ENCODE peak calls at places on chromosomes 4 and X, in six cellular contexts. P, I, R, T, E and V are unnamed samples.

GRCh38 chrX:48893556-48894348 is 3.8 kb downstream of the TIMM17B start:
- DNase-seq in I (no peak), E (no peak), T (no peak), P (no peak), R (no peak), V (no peak)

GRCh38 chr4:3733195-3733594 is 33.0 kb upstream of the ADRA2C start:
- DNase-seq in I (no peak), T (no peak), R (no peak), E (no peak), P (no peak), V (no peak)

GRCh38 chr4:67071641-67072040 is 473.7 kb downstream of the CENPC start:
- DNase-seq in I (no peak), E (no peak), T (no peak), R (no peak), P (no peak), V (no peak)

GRCh38 chrX:97021680-97022079 is 138.0 kb downstream of the RPA4 start:
- DNase-seq in I (peak; percentile 54), P (no peak), T (no peak), R (no peak), E (no peak), V (no peak)

GRCh38 chr4:98838977-98839618 is 89.8 kb downstream of the EIF4E start:
- DNase-seq in E (no peak), P (peak; percentile 21), R (no peak), T (no peak), I (peak; percentile 77), V (peak; percentile 2)

GRCh38 chr4:169810325-169811323 is 52.9 kb upstream of the HPF1 start:
- DNase-seq in E (peak; percentile 47), P (peak; percentile 79), T (peak; percentile 73), R (peak; percentile 70), I (peak; percentile 92), V (peak; percentile 30)

GRCh38 chr4:118881512-118882146 is 7.0 kb upstream of the SYNPO2 start:
- DNase-seq in E (no peak), I (no peak), P (no peak), R (no peak), T (no peak), V (no peak)

GRCh38 chr4:39043058-39043696 is 11.0 kb upstream of the TMEM156 start:
- DNase-seq in E (no peak), T (no peak), P (no peak), I (peak; percentile 75), R (no peak), V (no peak)

GRCh38 chrX:10496345-10496965 is 123.9 kb downstream of the MID1 start:
- DNase-seq in P (no peak), T (no peak), R (no peak), I (peak; percentile 90), E (no peak), V (no peak)

GRCh38 chr4:3791910-3792542 is 25.8 kb downstream of the ADRA2C start:
- DNase-seq in I (peak; percentile 25), T (peak; percentile 28), E (peak; percentile 25), R (peak; percentile 10), P (no peak), V (peak; percentile 98)

GRCh38 chrX:26952213-26952612 is 510.9 kb downstream of the PPP4R3C start:
- DNase-seq in T (no peak), I (peak; percentile 9), R (no peak), E (no peak), P (no peak), V (no peak)

GRCh38 chrX:154040863-154041262 is 21.2 kb upstream of the IRAK1 start:
- DNase-seq in I (no peak), R (no peak), P (no peak), E (no peak), T (peak; percentile 24), V (no peak)

GRCh38 chr4:72418458-72418857 is 150.6 kb downstream of the ADAMTS3 start:
- DNase-seq in P (peak; percentile 15), I (peak; percentile 84), T (no peak), E (no peak), R (no peak), V (no peak)

GRCh38 chrX:105872921-105873320 is 50.6 kb downstream of the NRK start:
- DNase-seq in P (no peak), E (no peak), T (no peak), R (no peak), I (no peak), V (no peak)

GRCh38 chr4:56414135-56414675 is 21.2 kb downstream of the PPAT start:
- DNase-seq in I (peak; percentile 17), E (no peak), T (no peak), P (no peak), R (no peak), V (no peak)

GRCh38 chrX:126165721-126166401 is at the start of gene DCAF12L2:
- DNase-seq in R (no peak), E (no peak), P (peak; percentile 8), I (no peak), T (no peak), V (peak; percentile 54)

GRCh38 chrX:44675364-44676024 is 132.8 kb upstream of the FUNDC1 start:
- DNase-seq in R (no peak), T (no peak), E (no peak), I (peak; percentile 65), P (peak; percentile 96), V (no peak)

GRCh38 chr4:37988670-37989069 is 28.5 kb downstream of the PTTG2 start:
- DNase-seq in T (no peak), P (no peak), E (no peak), I (no peak), R (no peak), V (no peak)

GRCh38 chr4:154781983-154782293 is 866 bp downstream of the RBM46 start:
- DNase-seq in R (no peak), T (no peak), P (no peak), E (no peak), I (no peak), V (no peak)